ENCODE peak calls at places on chromosomes 7 and 10, in ten cellular contexts. M is neural crest cell; D is dermis microvascular lymphatic vessel endothelial cell; G is iris pigment epithelial cell; H is stimulated activated CD4-positive, alpha-beta T cell treated with anti-CD3 and anti-CD28 coated beads, Interleukin-2, amount 100 ng/mL, for 48 hours; A is kidney tubule cell; N is D341Med; C is stimulated activated naive CD8-positive, alpha-beta T cell treated with anti-CD3 and anti-CD28 coated beads, Interleukin-15, Interleukin-2, amounts not matched to agents 100 U/mL and 50 U/mL, for 24 hours; Y is activated CD8-positive, alpha-beta memory T cell treated with anti-CD3 and anti-CD28 coated beads for 24 hours; F is astrocyte. O is an unnamed sample.

GRCh38 chr10:79424221-79425073 is 21.0 kb downstream of the ZCCHC24 start:
- DNase-seq in M (no peak), D (no peak), G (peak), H (no peak), A (no peak), N (no peak), C (no peak), Y (no peak), F (no peak), O (no peak)

GRCh38 chr7:142391191-142391992 is 133.5 kb upstream of the PRSS58 start:
- DNase-seq in M (no peak), D (no peak), G (no peak), H (peak), A (no peak), N (no peak), C (peak), Y (no peak), F (no peak), O (peak)

GRCh38 chr7:130959743-130960207 is 225.8 kb upstream of the KLF14 start:
- DNase-seq in M (no peak), D (no peak), G (peak), H (no peak), A (peak), N (no peak), C (peak), Y (peak), F (peak), O (no peak)

GRCh38 chr10:62815373-62816111 is 624 bp downstream of the EGR2 start:
- DNase-seq in M (peak), D (no peak), G (peak), H (no peak), A (peak), N (no peak), C (peak), Y (peak), F (peak), O (peak)

GRCh38 chr10:68212721-68213352 is 19.1 kb downstream of the ATOH7 start:
- DNase-seq in M (no peak), D (no peak), G (peak), H (no peak), A (peak), N (peak), C (no peak), Y (no peak), F (peak), O (no peak)

GRCh38 chr7:24665564-24666294 is 91.5 kb downstream of the GSDME start:
- DNase-seq in M (peak), D (peak), G (peak), H (peak), A (peak), N (peak), C (peak), Y (peak), F (peak), O (peak)

GRCh38 chr10:78215645-78216044 is 182.0 kb downstream of the RPS24 start:
- DNase-seq in M (no peak), D (no peak), G (peak), H (no peak), A (no peak), N (no peak), C (peak), Y (no peak), F (peak), O (no peak)

GRCh38 chr7:51014811-51015210 is 232.1 kb upstream of the GRB10 start:
- DNase-seq in M (no peak), D (no peak), G (no peak), H (no peak), A (no peak), N (no peak), C (no peak), Y (peak), F (no peak), O (no peak)

GRCh38 chr7:143042821-143043271 is 9.3 kb upstream of the OR6V1 start:
- DNase-seq in M (no peak), D (no peak), G (peak), H (no peak), A (no peak), N (no peak), C (no peak), Y (no peak), F (no peak), O (no peak)

O was measured in WERI-Rb-1.